ENCODE peak calls at places on chromosomes 7 and 10, in ten cellular contexts. One of them, this sample, is unnamed.

GRCh38 chr7:3117488-3118228 is 74.0 kb upstream of the CARD11 start:
- DNase-seq in spleen: no peak
- DNase-seq in right lobe of liver: no peak
- DNase-seq in cardiac muscle cell: peak; percentile 3
- DNase-seq in transverse colon: no peak
- DNase-seq in body of pancreas: no peak
- DNase-seq in dorsolateral prefrontal cortex: no peak
- DNase-seq in GM06990: no peak
- DNase-seq in lower lobe of right lung: no peak
- DNase-seq in fibroblast of villous mesenchyme: no peak
- DNase-seq in this sample: no peak

GRCh38 chr7:2002561-2003450 is 229.9 kb downstream of the MAD1L1 start:
- DNase-seq in GM06990: no peak
- DNase-seq in body of pancreas: no peak
- DNase-seq in dorsolateral prefrontal cortex: no peak
- DNase-seq in lower lobe of right lung: peak; percentile 38
- DNase-seq in cardiac muscle cell: no peak
- DNase-seq in spleen: peak; percentile 71
- DNase-seq in transverse colon: no peak
- DNase-seq in right lobe of liver: peak; percentile 46
- DNase-seq in fibroblast of villous mesenchyme: no peak
- DNase-seq in this sample: no peak

GRCh38 chr7:148727501-148728278 is 29.0 kb downstream of the CUL1 start:
- DNase-seq in GM06990: no peak
- DNase-seq in fibroblast of villous mesenchyme: no peak
- DNase-seq in dorsolateral prefrontal cortex: no peak
- DNase-seq in right lobe of liver: no peak
- DNase-seq in cardiac muscle cell: no peak
- DNase-seq in transverse colon: no peak
- DNase-seq in lower lobe of right lung: no peak
- DNase-seq in body of pancreas: no peak
- DNase-seq in spleen: no peak
- DNase-seq in this sample: no peak

GRCh38 chr10:127500098-127500497 is 49.0 kb upstream of the NPS start:
- DNase-seq in cardiac muscle cell: no peak
- DNase-seq in lower lobe of right lung: no peak
- DNase-seq in dorsolateral prefrontal cortex: no peak
- DNase-seq in transverse colon: no peak
- DNase-seq in spleen: no peak
- DNase-seq in GM06990: no peak
- DNase-seq in body of pancreas: no peak
- DNase-seq in fibroblast of villous mesenchyme: no peak
- DNase-seq in right lobe of liver: no peak
- DNase-seq in this sample: no peak

GRCh38 chr7:83643012-83643411 is 5.9 kb downstream of the SEMA3E start:
- DNase-seq in spleen: no peak
- DNase-seq in fibroblast of villous mesenchyme: no peak
- DNase-seq in GM06990: no peak
- DNase-seq in lower lobe of right lung: no peak
- DNase-seq in transverse colon: no peak
- DNase-seq in body of pancreas: no peak
- DNase-seq in dorsolateral prefrontal cortex: no peak
- DNase-seq in cardiac muscle cell: no peak
- DNase-seq in right lobe of liver: no peak
- DNase-seq in this sample: no peak

GRCh38 chr7:150586068-150586777 is 19.0 kb downstream of the GIMAP4 start:
- DNase-seq in right lobe of liver: no peak
- DNase-seq in dorsolateral prefrontal cortex: no peak
- DNase-seq in spleen: no peak
- DNase-seq in transverse colon: no peak
- DNase-seq in fibroblast of villous mesenchyme: no peak
- DNase-seq in cardiac muscle cell: no peak
- DNase-seq in body of pancreas: peak; percentile 36
- DNase-seq in GM06990: no peak
- DNase-seq in lower lobe of right lung: no peak
- DNase-seq in this sample: no peak

GRCh38 chr10:112959207-112959838 is 9.3 kb downstream of the TCF7L2 start:
- DNase-seq in cardiac muscle cell: no peak
- DNase-seq in fibroblast of villous mesenchyme: peak; percentile 65
- DNase-seq in right lobe of liver: no peak
- DNase-seq in GM06990: no peak
- DNase-seq in spleen: no peak
- DNase-seq in transverse colon: no peak
- DNase-seq in body of pancreas: no peak
- DNase-seq in lower lobe of right lung: no peak
- DNase-seq in dorsolateral prefrontal cortex: no peak
- DNase-seq in this sample: peak; percentile 62

GRCh38 chr10:93198401-93199175 is 124.9 kb downstream of the CYP26A1 start:
- DNase-seq in spleen: no peak
- DNase-seq in transverse colon: no peak
- DNase-seq in dorsolateral prefrontal cortex: no peak
- DNase-seq in body of pancreas: peak; percentile 21
- DNase-seq in cardiac muscle cell: peak; percentile 22
- DNase-seq in lower lobe of right lung: no peak
- DNase-seq in right lobe of liver: no peak
- DNase-seq in GM06990: no peak
- DNase-seq in fibroblast of villous mesenchyme: peak; percentile 59
- DNase-seq in this sample: peak; percentile 50

GRCh38 chr10:103587073-103587472 is 93.6 kb downstream of the NEURL1 start:
- DNase-seq in GM06990: no peak
- DNase-seq in spleen: no peak
- DNase-seq in right lobe of liver: no peak
- DNase-seq in transverse colon: no peak
- DNase-seq in lower lobe of right lung: no peak
- DNase-seq in dorsolateral prefrontal cortex: no peak
- DNase-seq in cardiac muscle cell: no peak
- DNase-seq in body of pancreas: no peak
- DNase-seq in fibroblast of villous mesenchyme: no peak
- DNase-seq in this sample: no peak

GRCh38 chr10:103582331-103583123 is 89.0 kb downstream of the NEURL1 start:
- DNase-seq in dorsolateral prefrontal cortex: no peak
- DNase-seq in spleen: no peak
- DNase-seq in lower lobe of right lung: no peak
- DNase-seq in body of pancreas: no peak
- DNase-seq in transverse colon: no peak
- DNase-seq in GM06990: no peak
- DNase-seq in right lobe of liver: no peak
- DNase-seq in fibroblast of villous mesenchyme: no peak
- DNase-seq in cardiac muscle cell: no peak
- DNase-seq in this sample: no peak

GRCh38 chr10:103585011-103585405 is 91.5 kb downstream of the NEURL1 start:
- DNase-seq in body of pancreas: no peak
- DNase-seq in fibroblast of villous mesenchyme: no peak
- DNase-seq in right lobe of liver: no peak
- DNase-seq in lower lobe of right lung: no peak
- DNase-seq in dorsolateral prefrontal cortex: no peak
- DNase-seq in cardiac muscle cell: no peak
- DNase-seq in GM06990: no peak
- DNase-seq in spleen: no peak
- DNase-seq in transverse colon: no peak
- DNase-seq in this sample: no peak

GRCh38 chr10:103583871-103584215 is 90.3 kb downstream of the NEURL1 start:
- DNase-seq in dorsolateral prefrontal cortex: no peak
- DNase-seq in transverse colon: no peak
- DNase-seq in lower lobe of right lung: no peak
- DNase-seq in GM06990: no peak
- DNase-seq in cardiac muscle cell: no peak
- DNase-seq in spleen: no peak
- DNase-seq in body of pancreas: no peak
- DNase-seq in right lobe of liver: no peak
- DNase-seq in fibroblast of villous mesenchyme: no peak
- DNase-seq in this sample: no peak

DNA sequence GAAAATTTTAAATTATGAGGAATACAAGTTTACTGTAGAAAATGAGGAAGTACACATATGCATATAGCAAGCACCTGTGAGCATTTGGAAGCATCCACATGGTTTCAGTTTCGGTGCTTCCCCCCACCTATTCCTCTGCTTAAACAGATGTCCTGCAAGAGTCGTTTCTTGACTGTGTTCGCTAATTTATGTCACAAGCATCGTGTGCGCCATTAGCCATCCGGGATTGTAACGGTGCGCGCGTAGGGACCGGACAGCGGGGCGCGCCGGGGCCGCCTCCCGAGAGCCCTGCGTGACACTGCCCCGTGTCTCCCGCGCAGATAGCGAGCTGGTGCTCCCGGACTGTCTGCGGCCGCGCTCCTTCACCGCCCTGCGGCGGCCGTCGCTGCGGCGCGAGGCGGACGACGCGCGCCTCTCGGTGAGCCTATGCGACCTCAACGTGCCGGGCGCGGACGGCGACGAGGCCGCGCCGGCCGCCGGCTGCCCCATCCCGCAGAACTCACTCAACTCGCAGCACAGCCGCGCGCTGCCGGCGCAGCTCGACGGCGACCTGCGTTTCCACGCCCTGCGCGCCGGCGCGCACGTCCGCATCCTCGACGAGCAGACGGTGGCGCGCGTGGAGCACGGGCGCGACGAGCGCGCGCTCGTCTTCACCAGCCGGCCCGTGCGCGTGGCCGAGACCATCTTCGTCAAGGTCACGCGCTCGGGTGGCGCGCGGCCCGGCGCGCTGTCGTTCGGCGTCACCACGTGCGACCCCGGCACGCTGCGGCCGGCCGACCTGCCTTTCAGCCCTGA is 90.9 kb downstream of the NEURL1 start:
- DNase-seq in right lobe of liver: no peak
- DNase-seq in GM06990: peak; percentile 43
- DNase-seq in dorsolateral prefrontal cortex: no peak
- DNase-seq in cardiac muscle cell: no peak
- DNase-seq in body of pancreas: no peak
- DNase-seq in fibroblast of villous mesenchyme: no peak
- DNase-seq in transverse colon: no peak
- DNase-seq in lower lobe of right lung: peak; percentile 59
- DNase-seq in spleen: peak; percentile 89
- DNase-seq in this sample: no peak
- H3K4me3 ChIP-seq in right lobe of liver: peak overlapping the region; percentile 18
- H3K4me3 ChIP-seq in GM06990: no peak overlapping the region
- H3K4me3 ChIP-seq in dorsolateral prefrontal cortex: peak overlapping the region; percentile 32
- H3K4me3 ChIP-seq in cardiac muscle cell: no peak overlapping the region
- H3K4me3 ChIP-seq in body of pancreas: no peak overlapping the region
- H3K4me3 ChIP-seq in fibroblast of villous mesenchyme: peak overlapping the region; percentile 28
- H3K4me3 ChIP-seq in transverse colon: peak overlapping the region; percentile 23
- H3K4me3 ChIP-seq in lower lobe of right lung: peak overlapping the region; percentile 51
- H3K4me3 ChIP-seq in spleen: peak overlapping the region; percentile 88
- H3K4me3 ChIP-seq in this sample: peak overlapping the region; percentile 22

GRCh38 chr7:34622771-34623250 is 35.2 kb upstream of the NPSR1 start:
- DNase-seq in transverse colon: no peak
- DNase-seq in body of pancreas: no peak
- DNase-seq in fibroblast of villous mesenchyme: no peak
- DNase-seq in GM06990: no peak
- DNase-seq in right lobe of liver: no peak
- DNase-seq in lower lobe of right lung: no peak
- DNase-seq in spleen: no peak
- DNase-seq in dorsolateral prefrontal cortex: no peak
- DNase-seq in cardiac muscle cell: no peak
- DNase-seq in this sample: no peak
- TF ChIP-seq CTCF in transverse colon: no peak
- TF ChIP-seq CTCF in body of pancreas: no peak
- TF ChIP-seq CTCF in fibroblast of villous mesenchyme: no peak
- TF ChIP-seq CTCF in GM06990: no peak
- TF ChIP-seq CTCF in right lobe of liver: no peak
- TF ChIP-seq CTCF in lower lobe of right lung: no peak
- TF ChIP-seq CTCF in spleen: no peak
- TF ChIP-seq CTCF in dorsolateral prefrontal cortex: no peak
- TF ChIP-seq CTCF in cardiac muscle cell: no peak
- TF ChIP-seq CTCF in this sample: no peak

GRCh38 chr10:11335881-11336430 is 275.5 kb downstream of the USP6NL start:
- DNase-seq in lower lobe of right lung: no peak
- DNase-seq in GM06990: no peak
- DNase-seq in dorsolateral prefrontal cortex: no peak
- DNase-seq in body of pancreas: no peak
- DNase-seq in spleen: no peak
- DNase-seq in right lobe of liver: no peak
- DNase-seq in cardiac muscle cell: no peak
- DNase-seq in fibroblast of villous mesenchyme: no peak
- DNase-seq in transverse colon: no peak
- DNase-seq in this sample: no peak

GRCh38 chr10:11335167-11335652 is 276.2 kb downstream of the USP6NL start:
- DNase-seq in fibroblast of villous mesenchyme: peak; percentile 46
- DNase-seq in transverse colon: no peak
- DNase-seq in spleen: peak; percentile 86
- DNase-seq in body of pancreas: no peak
- DNase-seq in lower lobe of right lung: peak; percentile 68
- DNase-seq in right lobe of liver: no peak
- DNase-seq in GM06990: no peak
- DNase-seq in cardiac muscle cell: peak; percentile 53
- DNase-seq in dorsolateral prefrontal cortex: no peak
- DNase-seq in this sample: peak; percentile 47

GRCh38 chr10:11337516-11337915 is 273.9 kb downstream of the USP6NL start:
- DNase-seq in dorsolateral prefrontal cortex: no peak
- DNase-seq in right lobe of liver: no peak
- DNase-seq in fibroblast of villous mesenchyme: no peak
- DNase-seq in spleen: peak; percentile 80
- DNase-seq in cardiac muscle cell: no peak
- DNase-seq in transverse colon: no peak
- DNase-seq in body of pancreas: no peak
- DNase-seq in lower lobe of right lung: no peak
- DNase-seq in GM06990: no peak
- DNase-seq in this sample: no peak

GRCh38 chr10:11338160-11338844 is 273.1 kb downstream of the USP6NL start:
- DNase-seq in lower lobe of right lung: no peak
- DNase-seq in transverse colon: no peak
- DNase-seq in right lobe of liver: no peak
- DNase-seq in spleen: no peak
- DNase-seq in fibroblast of villous mesenchyme: no peak
- DNase-seq in dorsolateral prefrontal cortex: no peak
- DNase-seq in cardiac muscle cell: no peak
- DNase-seq in body of pancreas: no peak
- DNase-seq in GM06990: no peak
- DNase-seq in this sample: no peak

DNA sequence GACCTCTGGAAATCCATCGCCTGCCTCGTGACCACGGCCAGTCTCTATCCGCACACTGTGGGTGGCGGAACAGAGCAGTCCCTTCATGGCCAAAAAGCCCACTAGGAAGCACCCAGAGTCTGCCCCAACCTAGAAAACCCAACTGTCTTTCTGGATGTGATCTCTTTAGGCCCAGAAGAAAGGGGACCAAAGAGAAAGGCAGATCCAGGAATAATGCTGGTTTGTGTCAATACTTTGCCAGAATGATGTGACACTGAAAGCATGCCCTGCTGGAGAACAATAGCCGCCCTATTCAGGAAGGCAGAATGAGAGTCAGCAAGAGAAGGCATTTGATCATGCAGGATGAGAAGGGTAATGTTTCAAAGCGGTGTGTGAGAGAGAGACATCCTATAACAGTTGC is 274.7 kb downstream of the USP6NL start:
- DNase-seq in fibroblast of villous mesenchyme: no peak
- DNase-seq in lower lobe of right lung: no peak
- DNase-seq in GM06990: no peak
- DNase-seq in dorsolateral prefrontal cortex: no peak
- DNase-seq in spleen: no peak
- DNase-seq in right lobe of liver: no peak
- DNase-seq in body of pancreas: no peak
- DNase-seq in transverse colon: no peak
- DNase-seq in cardiac muscle cell: no peak
- DNase-seq in this sample: peak; percentile 8
- H3K4me3 ChIP-seq in fibroblast of villous mesenchyme: no peak overlapping the region
- H3K4me3 ChIP-seq in lower lobe of right lung: no peak overlapping the region
- H3K4me3 ChIP-seq in GM06990: no peak overlapping the region
- H3K4me3 ChIP-seq in dorsolateral prefrontal cortex: no peak overlapping the region
- H3K4me3 ChIP-seq in spleen: no peak overlapping the region
- H3K4me3 ChIP-seq in right lobe of liver: no peak overlapping the region
- H3K4me3 ChIP-seq in body of pancreas: no peak overlapping the region
- H3K4me3 ChIP-seq in transverse colon: no peak overlapping the region
- H3K4me3 ChIP-seq in cardiac muscle cell: no peak overlapping the region
- H3K4me3 ChIP-seq in this sample: no peak overlapping the region

DNA sequence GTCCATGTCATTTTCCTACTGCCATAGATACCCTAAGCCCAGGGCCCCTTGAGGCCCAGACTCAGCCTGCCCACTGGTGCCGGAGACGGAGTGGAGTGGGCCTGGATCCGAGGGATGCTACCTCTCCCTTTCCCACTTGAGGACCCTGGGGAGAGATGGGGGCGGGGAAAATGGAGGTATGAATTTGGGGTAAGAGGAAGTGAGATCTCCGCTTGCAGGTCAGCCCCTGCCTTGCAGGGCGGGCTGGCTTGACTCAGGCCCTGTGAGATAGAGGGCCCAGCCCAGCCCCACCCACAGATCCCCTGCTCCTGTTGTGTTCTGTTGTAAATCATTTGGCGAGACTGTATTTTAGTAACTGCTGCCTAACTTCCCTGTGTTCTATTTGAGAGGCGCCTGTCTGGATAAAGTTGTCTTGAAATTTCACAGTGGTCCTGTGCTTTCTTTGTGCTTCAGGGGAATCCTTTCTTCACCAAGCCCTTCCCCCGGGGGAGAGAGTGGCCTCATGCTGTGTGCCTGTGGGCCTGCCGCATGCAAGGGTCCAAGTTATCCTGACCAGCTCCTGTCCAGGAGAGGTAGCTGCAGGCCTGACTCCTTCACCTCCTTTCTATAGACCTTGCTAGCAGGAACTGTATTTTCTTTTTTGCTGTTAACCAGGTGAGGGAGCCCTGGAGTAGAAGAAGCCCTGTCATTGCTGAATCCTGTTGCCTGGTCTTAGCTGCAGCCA is 13.3 kb downstream of the YKT6 start:
- DNase-seq in fibroblast of villous mesenchyme: peak; percentile 22
- DNase-seq in lower lobe of right lung: no peak
- DNase-seq in dorsolateral prefrontal cortex: peak; percentile 52
- DNase-seq in GM06990: no peak
- DNase-seq in cardiac muscle cell: peak; percentile 75
- DNase-seq in spleen: no peak
- DNase-seq in right lobe of liver: no peak
- DNase-seq in transverse colon: no peak
- DNase-seq in body of pancreas: no peak
- DNase-seq in this sample: peak; percentile 48
- TF ChIP-seq CTCF in fibroblast of villous mesenchyme: peak; percentile 32
- TF ChIP-seq CTCF in lower lobe of right lung: no peak
- TF ChIP-seq CTCF in dorsolateral prefrontal cortex: no peak
- TF ChIP-seq CTCF in GM06990: peak; percentile 55
- TF ChIP-seq CTCF in cardiac muscle cell: peak; percentile 55
- TF ChIP-seq CTCF in spleen: no peak
- TF ChIP-seq CTCF in right lobe of liver: peak; percentile 27
- TF ChIP-seq CTCF in transverse colon: no peak
- TF ChIP-seq CTCF in body of pancreas: peak; percentile 22
- TF ChIP-seq CTCF in this sample: peak; percentile 48

This sample was measured in fibroblast of the aortic adventitia.